ENCODE peak calls at places on chromosomes 3 and 15, in nine cellular contexts. M is HTR-8/SVneo; V is endothelial cell of umbilical vein; S is RCC 7860; I is EH; G is cardiac fibroblast; O is IMR-90; L is naive thymus-derived CD4-positive, alpha-beta T cell; K is NCI-H82. A is an unnamed sample.

GRCh38 chr15:59247364-59247763 is 40.7 kb downstream of the LDHAL6B start:
- DNase-seq in M (peak; percentile 70), V (peak; percentile 84), S (peak; percentile 37), I (peak; percentile 78), G (peak; percentile 84), O (peak; percentile 74), L (peak; percentile 9), K (peak; percentile 71), A (no peak)

GRCh38 chr3:36595531-36595930 is 168.8 kb downstream of the DCLK3 start:
- DNase-seq in M (no peak), V (no peak), S (no peak), I (no peak), G (no peak), O (no peak), L (no peak), K (no peak), A (no peak)

GRCh38 chr3:23116041-23116440 is 87.1 kb upstream of the UBE2E2 start:
- DNase-seq in M (no peak), V (no peak), S (no peak), I (no peak), G (no peak), O (no peak), L (no peak), K (no peak), A (no peak)

GRCh38 chr15:90141646-90142045 is 39.4 kb upstream of the IDH2 start:
- DNase-seq in M (no peak), V (peak; percentile 45), S (peak; percentile 37), I (peak; percentile 71), G (peak; percentile 59), O (peak; percentile 66), L (no peak), K (peak; percentile 22), A (no peak)

GRCh38 chr15:58465866-58466517 is 34.2 kb downstream of the LIPC start:
- DNase-seq in M (no peak), V (no peak), S (no peak), I (peak; percentile 68), G (no peak), O (peak; percentile 52), L (no peak), K (no peak), A (no peak)

GRCh38 chr3:138328341-138328740 is 1.3 kb downstream of the NME9 start:
- DNase-seq in M (no peak), V (no peak), S (no peak), I (peak; percentile 44), G (peak; percentile 58), O (peak; percentile 12), L (no peak), K (peak; percentile 52), A (no peak)

GRCh38 chr3:169147246-169148008 is 516.1 kb downstream of the MECOM start:
- DNase-seq in M (peak; percentile 42), V (peak; percentile 89), S (peak; percentile 67), I (peak; percentile 63), G (peak; percentile 85), O (peak; percentile 61), L (no peak), K (peak; percentile 89), A (no peak)

GRCh38 chr3:12181806-12182205 is 23.1 kb upstream of the TIMP4 start:
- DNase-seq in M (no peak), V (no peak), S (no peak), I (no peak), G (no peak), O (no peak), L (no peak), K (no peak), A (no peak)

GRCh38 chr15:31435891-31436628 is 109.4 kb downstream of the KLF13 start:
- DNase-seq in M (no peak), V (no peak), S (no peak), I (no peak), G (no peak), O (no peak), L (no peak), K (no peak), A (no peak)

GRCh38 chr3:60660026-60660425 is 591.2 kb downstream of the FHIT start:
- DNase-seq in M (no peak), V (no peak), S (no peak), I (no peak), G (no peak), O (no peak), L (no peak), K (no peak), A (no peak)

A was measured in GM12892.